ENCODE peak calls at places on chromosome X, in seven cellular contexts. V, N, J, P, W, S and G are unnamed samples.

GRCh38 chrX:19372170-19373033 is 28.7 kb downstream of the PDHA1 start:
- DNase-seq in V (peak; percentile 62), N (peak; percentile 54), J (no peak), P (peak; percentile 75), W (peak; percentile 69), S (peak; percentile 75), G (peak; percentile 68)

GRCh38 chrX:150036181-150036580 is 97.9 kb upstream of the EOLA2 start:
- DNase-seq in V (no peak), N (no peak), J (no peak), P (no peak), W (peak; percentile 50), S (peak; percentile 80), G (no peak)

GRCh38 chrX:3485727-3486126 is 139.3 kb upstream of the MXRA5 start:
- DNase-seq in V (no peak), N (no peak), J (no peak), P (no peak), W (no peak), S (no peak), G (no peak)

GRCh38 chrX:9614016-9614415 is 149.2 kb downstream of the TBL1X start:
- DNase-seq in V (no peak), N (no peak), J (no peak), P (no peak), W (peak; percentile 43), S (no peak), G (no peak)

GRCh38 chrX:153400146-153401132 is 711 bp downstream of the PNMA6E start:
- DNase-seq in V (peak; percentile 35), N (no peak), J (no peak), P (peak; percentile 76), W (peak; percentile 27), S (peak; percentile 7), G (no peak)

GRCh38 chrX:20665441-20665840 is 398.7 kb upstream of the RPS6KA3 start:
- DNase-seq in V (no peak), N (no peak), J (no peak), P (no peak), W (no peak), S (no peak), G (no peak)

GRCh38 chrX:149032449-149032848 is 472.7 kb downstream of the IDS start:
- DNase-seq in V (no peak), N (no peak), J (no peak), P (no peak), W (no peak), S (no peak), G (no peak)

GRCh38 chrX:154374361-154375155 is at the start of gene FLNA:
- DNase-seq in V (peak; percentile 53), N (no peak), J (no peak), P (no peak), W (peak; percentile 14), S (no peak), G (peak; percentile 90)

GRCh38 chrX:133881893-133882292 is 103.5 kb downstream of the GPC3 start:
- DNase-seq in V (no peak), N (no peak), J (no peak), P (no peak), W (no peak), S (no peak), G (no peak)

GRCh38 chrX:147800663-147801062 is 111.1 kb upstream of the FMR1 start:
- DNase-seq in V (no peak), N (no peak), J (no peak), P (no peak), W (no peak), S (no peak), G (no peak)

GRCh38 chrX:147803948-147804347 is 107.8 kb upstream of the FMR1 start:
- DNase-seq in V (no peak), N (no peak), J (no peak), P (no peak), W (no peak), S (no peak), G (no peak)
- H3K27me3 ChIP-seq in V (no peaks in the 10 kb centered on the region), N (no peaks in the 10 kb centered on the region), J (no peaks in the 10 kb centered on the region), P (no peaks in the 10 kb centered on the region), W (no peaks in the 10 kb centered on the region), S (no peaks in the 10 kb centered on the region), G (no peaks in the 10 kb centered on the region)

DNA sequence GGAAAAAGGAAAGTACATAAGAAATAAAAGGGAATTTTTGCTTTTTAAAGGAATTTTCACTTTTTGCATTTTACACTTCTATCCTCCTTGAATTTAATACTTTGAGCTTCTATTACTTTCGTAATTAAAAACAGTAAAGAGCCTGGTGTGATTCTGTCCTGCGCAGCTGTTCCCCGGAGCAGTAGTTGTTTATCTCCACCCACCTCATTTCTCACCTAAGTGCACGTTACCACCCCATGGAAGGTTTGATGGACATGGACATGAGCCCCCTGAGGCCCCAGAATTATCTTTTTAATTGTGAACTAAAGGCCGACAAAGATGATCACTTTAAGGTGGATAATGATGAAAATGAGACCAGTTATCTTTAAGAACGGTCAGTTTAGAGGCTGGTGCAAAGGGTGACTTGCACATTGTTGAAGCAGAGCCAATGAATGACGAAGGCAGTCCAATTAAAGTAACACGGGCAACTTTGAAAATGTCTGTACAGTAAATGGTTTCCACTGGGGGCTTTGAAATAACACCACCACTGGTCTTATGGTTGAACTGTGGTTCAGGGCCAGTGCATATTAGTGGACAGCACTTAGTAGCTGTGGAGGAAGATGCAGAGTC is 52.1 kb upstream of the TEX13D start:
- DNase-seq in V (no peak), N (no peak), J (no peak), P (no peak), W (no peak), S (no peak), G (no peak)
- H3K27me3 ChIP-seq in V (no peaks in the 10 kb centered on the region), N (no peaks in the 10 kb centered on the region), J (no peaks in the 10 kb centered on the region), P (no peaks in the 10 kb centered on the region), W (no peaks in the 10 kb centered on the region), S (no peaks in the 10 kb centered on the region), G (no peaks in the 10 kb centered on the region)

DNA sequence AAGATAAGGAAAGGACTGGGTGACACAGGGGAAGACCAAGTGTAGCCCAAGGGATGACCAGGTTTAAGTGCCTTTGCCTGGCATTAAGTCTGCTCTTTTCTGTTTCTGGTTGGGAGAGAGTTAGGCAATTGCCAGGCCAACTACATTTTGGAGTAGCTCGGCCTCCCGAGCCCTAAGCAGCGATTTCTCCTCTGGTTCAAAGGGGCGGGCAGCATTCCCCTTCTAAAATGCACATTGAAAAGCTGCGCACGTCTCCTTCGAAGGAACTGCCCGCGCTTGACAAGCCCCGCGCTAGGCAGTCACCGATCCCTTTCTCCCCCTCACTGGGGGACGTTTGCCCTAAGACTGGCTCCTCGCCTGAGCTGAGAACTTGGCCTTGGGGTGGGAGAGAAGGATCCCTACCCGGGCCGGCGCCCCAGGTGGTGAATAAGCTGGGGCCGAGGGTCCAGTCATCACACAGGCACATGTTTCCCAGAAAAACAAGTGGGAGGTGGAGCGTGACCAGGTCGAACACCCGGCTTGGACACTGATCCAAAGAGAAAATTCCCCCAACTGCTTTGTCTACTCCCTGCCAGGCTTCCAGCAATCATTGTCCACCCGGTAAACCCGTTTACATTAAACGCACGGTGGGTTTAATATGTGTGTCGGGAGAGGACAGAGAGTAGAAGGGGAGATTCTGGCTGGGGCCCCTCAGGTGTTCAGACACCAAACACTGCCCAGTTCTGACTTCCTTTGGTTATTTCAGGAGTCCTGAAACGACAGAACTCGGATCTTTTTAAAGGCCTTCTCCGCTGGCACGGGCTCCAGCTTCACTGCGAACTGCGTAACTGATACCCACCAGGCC is 4.0 kb downstream of the ARX start:
- DNase-seq in V (no peak), N (no peak), J (no peak), P (no peak), W (no peak), S (no peak), G (no peak)
- H3K27me3 ChIP-seq in V (peaks cover 90% of the 10 kb centered on the region), N (peaks cover 98% of the 10 kb centered on the region), J (peaks cover 96% of the 10 kb centered on the region), P (peaks cover 76% of the 10 kb centered on the region), W (peaks cover 87% of the 10 kb centered on the region), S (peaks cover 93% of the 10 kb centered on the region), G (no peaks in the 10 kb centered on the region)

GRCh38 chrX:56784666-56785065 is 55.6 kb downstream of the NBDY start:
- DNase-seq in V (no peak), N (no peak), J (peak; percentile 22), P (peak; percentile 2), W (no peak), S (no peak), G (peak; percentile 21)
- H3K27me3 ChIP-seq in V (no peaks in the 10 kb centered on the region), N (no peaks in the 10 kb centered on the region), J (no peaks in the 10 kb centered on the region), P (no peaks in the 10 kb centered on the region), W (no peaks in the 10 kb centered on the region), S (no peaks in the 10 kb centered on the region), G (no peaks in the 10 kb centered on the region)

DNA sequence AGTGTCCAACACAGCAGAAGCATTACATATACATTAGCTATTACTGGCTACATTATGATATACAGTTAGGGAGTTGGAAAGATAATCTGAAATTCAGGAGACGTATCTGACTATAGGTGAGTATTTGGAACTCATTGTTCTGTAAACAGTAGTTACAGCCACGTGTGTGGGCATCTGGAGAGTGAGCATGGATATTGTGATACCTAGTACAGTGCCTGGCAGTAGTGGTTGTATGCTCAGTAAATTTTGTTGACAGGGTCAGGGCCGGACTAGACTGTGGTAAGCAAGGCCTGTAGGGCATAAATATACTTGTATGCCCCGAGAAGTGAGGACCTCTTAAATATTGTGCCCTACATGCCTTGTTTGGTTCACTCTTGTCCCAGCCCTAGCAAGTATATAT is 2.9 kb downstream of the F9 start:
- DNase-seq in V (no peak), N (no peak), J (no peak), P (no peak), W (no peak), S (no peak), G (no peak)
- H3K27me3 ChIP-seq in V (no peaks in the 10 kb centered on the region), N (no peaks in the 10 kb centered on the region), J (no peaks in the 10 kb centered on the region), P (no peaks in the 10 kb centered on the region), W (no peaks in the 10 kb centered on the region), S (no peaks in the 10 kb centered on the region), G (no peaks in the 10 kb centered on the region)

DNA sequence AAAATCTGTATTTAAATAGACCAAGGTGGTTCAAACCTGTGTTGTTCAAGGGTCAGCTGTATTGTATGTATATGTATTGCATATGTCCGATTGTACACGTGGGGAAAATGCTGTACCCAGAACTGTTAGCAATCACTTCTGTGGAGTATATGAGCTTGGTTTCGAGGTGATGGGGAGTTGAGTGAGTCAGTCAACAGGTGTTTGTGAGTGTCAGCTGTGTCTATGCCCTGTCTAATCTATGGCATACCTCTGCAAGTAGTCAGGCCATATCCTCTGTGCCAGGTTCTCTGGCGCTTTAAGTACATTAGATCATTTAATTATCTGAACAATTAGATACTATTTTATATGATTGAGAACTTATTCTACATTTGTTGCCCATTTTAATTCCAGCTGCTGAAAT is 7.4 kb downstream of the ZRSR2 start:
- DNase-seq in V (no peak), N (no peak), J (no peak), P (no peak), W (no peak), S (no peak), G (no peak)
- H3K27me3 ChIP-seq in V (no peaks in the 10 kb centered on the region), N (no peaks in the 10 kb centered on the region), J (no peaks in the 10 kb centered on the region), P (no peaks in the 10 kb centered on the region), W (no peaks in the 10 kb centered on the region), S (no peaks in the 10 kb centered on the region), G (no peaks in the 10 kb centered on the region)

GRCh38 chrX:68828740-68829593 is at the start of gene EFNB1:
- DNase-seq in V (peak; percentile 92), N (peak; percentile 92), J (peak; percentile 92), P (peak; percentile 92), W (peak; percentile 96), S (peak; percentile 95), G (peak; percentile 95)
- H3K27me3 ChIP-seq in V (peaks cover 6% of the 10 kb centered on the region), N (peaks cover 17% of the 10 kb centered on the region), J (no peaks in the 10 kb centered on the region), P (no peaks in the 10 kb centered on the region), W (peaks cover 24% of the 10 kb centered on the region), S (peaks cover 2% of the 10 kb centered on the region), G (no peaks in the 10 kb centered on the region)

GRCh38 chrX:74453178-74453577 is 31.9 kb downstream of the SLC16A2 start:
- DNase-seq in V (no peak), N (no peak), J (no peak), P (no peak), W (no peak), S (no peak), G (no peak)
- H3K27me3 ChIP-seq in V (no peaks in the 10 kb centered on the region), N (no peaks in the 10 kb centered on the region), J (no peaks in the 10 kb centered on the region), P (no peaks in the 10 kb centered on the region), W (no peaks in the 10 kb centered on the region), S (no peaks in the 10 kb centered on the region), G (no peaks in the 10 kb centered on the region)

GRCh38 chrX:47360423-47361179 is 9.8 kb upstream of the ZNF157 start:
- DNase-seq in V (no peak), N (no peak), J (no peak), P (no peak), W (no peak), S (no peak), G (no peak)
- H3K27me3 ChIP-seq in V (no peaks in the 10 kb centered on the region), N (no peaks in the 10 kb centered on the region), J (no peaks in the 10 kb centered on the region), P (no peaks in the 10 kb centered on the region), W (no peaks in the 10 kb centered on the region), S (peaks cover 2% of the 10 kb centered on the region), G (no peaks in the 10 kb centered on the region)